ENCODE peak calls at places on chromosomes 16 and 17, in five cellular contexts. One of them, this sample, is unnamed.

GRCh38 chr16:2717360-2718263 is 2.4 kb downstream of the PRSS27 start:
- DNase-seq in IMR-90: no peak
- DNase-seq in fibroblast of pulmonary artery: no peak
- DNase-seq in Peyer's patch: no peak
- DNase-seq in endodermal cell: no peak
- DNase-seq in this sample: no peak

GRCh38 chr17:76080934-76081287 is 1.9 kb downstream of the ZACN start:
- DNase-seq in fibroblast of pulmonary artery: no peak
- DNase-seq in IMR-90: no peak
- DNase-seq in endodermal cell: no peak
- DNase-seq in Peyer's patch: no peak
- DNase-seq in this sample: no peak

GRCh38 chr16:78310990-78311561 is 211.6 kb downstream of the WWOX start:
- DNase-seq in Peyer's patch: no peak
- DNase-seq in fibroblast of pulmonary artery: no peak
- DNase-seq in IMR-90: peak
- DNase-seq in endodermal cell: peak
- DNase-seq in this sample: no peak

GRCh38 chr17:9233761-9234160 is 212.5 kb downstream of the NTN1 start:
- DNase-seq in endodermal cell: no peak
- DNase-seq in Peyer's patch: no peak
- DNase-seq in fibroblast of pulmonary artery: no peak
- DNase-seq in IMR-90: no peak
- DNase-seq in this sample: peak

GRCh38 chr16:17921357-17921978 is 415.1 kb downstream of the NPIPA8 start:
- DNase-seq in endodermal cell: peak
- DNase-seq in Peyer's patch: peak
- DNase-seq in fibroblast of pulmonary artery: peak
- DNase-seq in IMR-90: no peak
- DNase-seq in this sample: no peak

GRCh38 chr17:42345396-42346078 is 42.7 kb downstream of the STAT3 start:
- DNase-seq in endodermal cell: no peak
- DNase-seq in fibroblast of pulmonary artery: no peak
- DNase-seq in IMR-90: no peak
- DNase-seq in Peyer's patch: no peak
- DNase-seq in this sample: no peak

GRCh38 chr17:79365836-79366831 is 244.7 kb downstream of the RBFOX3 start:
- DNase-seq in endodermal cell: no peak
- DNase-seq in IMR-90: no peak
- DNase-seq in Peyer's patch: no peak
- DNase-seq in fibroblast of pulmonary artery: no peak
- DNase-seq in this sample: peak

GRCh38 chr16:87874639-87875472 is 5.5 kb upstream of the SLC7A5 start:
- DNase-seq in IMR-90: no peak
- DNase-seq in endodermal cell: peak
- DNase-seq in fibroblast of pulmonary artery: no peak
- DNase-seq in Peyer's patch: no peak
- DNase-seq in this sample: no peak

GRCh38 chr17:34269969-34270368 is at the start of gene CCL7:
- DNase-seq in Peyer's patch: no peak
- DNase-seq in endodermal cell: no peak
- DNase-seq in fibroblast of pulmonary artery: peak
- DNase-seq in IMR-90: peak
- DNase-seq in this sample: no peak

GRCh38 chr16:12896562-12896961 is 4.8 kb upstream of the SHISA9 start:
- DNase-seq in endodermal cell: peak
- DNase-seq in IMR-90: no peak
- DNase-seq in fibroblast of pulmonary artery: peak
- DNase-seq in Peyer's patch: no peak
- DNase-seq in this sample: no peak

GRCh38 chr16:8887952-8888560 is 5.9 kb downstream of the LITAFD start:
- DNase-seq in endodermal cell: no peak
- DNase-seq in fibroblast of pulmonary artery: peak
- DNase-seq in IMR-90: peak
- DNase-seq in Peyer's patch: no peak
- DNase-seq in this sample: no peak

GRCh38 chr17:42098747-42099399 is 600 bp upstream of the ZNF385C start:
- DNase-seq in endodermal cell: peak
- DNase-seq in IMR-90: no peak
- DNase-seq in Peyer's patch: no peak
- DNase-seq in fibroblast of pulmonary artery: no peak
- DNase-seq in this sample: no peak

GRCh38 chr16:30615358-30616076 is 5.3 kb upstream of the ZNF689 start:
- DNase-seq in fibroblast of pulmonary artery: peak
- DNase-seq in Peyer's patch: peak
- DNase-seq in IMR-90: peak
- DNase-seq in endodermal cell: peak
- DNase-seq in this sample: peak

GRCh38 chr17:49028271-49028670 is 31.1 kb downstream of the IGF2BP1 start:
- DNase-seq in Peyer's patch: no peak
- DNase-seq in fibroblast of pulmonary artery: no peak
- DNase-seq in endodermal cell: no peak
- DNase-seq in IMR-90: no peak
- DNase-seq in this sample: no peak

GRCh38 chr16:31200821-31201510 is 1.6 kb downstream of the PYCARD start:
- DNase-seq in Peyer's patch: peak
- DNase-seq in endodermal cell: no peak
- DNase-seq in fibroblast of pulmonary artery: no peak
- DNase-seq in IMR-90: no peak
- DNase-seq in this sample: peak

GRCh38 chr17:50350733-50351132 is 4.8 kb downstream of the XYLT2 start:
- DNase-seq in IMR-90: no peak
- DNase-seq in Peyer's patch: peak
- DNase-seq in endodermal cell: peak
- DNase-seq in fibroblast of pulmonary artery: no peak
- DNase-seq in this sample: no peak

GRCh38 chr16:30349695-30350094 is 5.4 kb downstream of the CD2BP2 start:
- DNase-seq in Peyer's patch: no peak
- DNase-seq in endodermal cell: no peak
- DNase-seq in IMR-90: no peak
- DNase-seq in fibroblast of pulmonary artery: no peak
- DNase-seq in this sample: no peak

DNA sequence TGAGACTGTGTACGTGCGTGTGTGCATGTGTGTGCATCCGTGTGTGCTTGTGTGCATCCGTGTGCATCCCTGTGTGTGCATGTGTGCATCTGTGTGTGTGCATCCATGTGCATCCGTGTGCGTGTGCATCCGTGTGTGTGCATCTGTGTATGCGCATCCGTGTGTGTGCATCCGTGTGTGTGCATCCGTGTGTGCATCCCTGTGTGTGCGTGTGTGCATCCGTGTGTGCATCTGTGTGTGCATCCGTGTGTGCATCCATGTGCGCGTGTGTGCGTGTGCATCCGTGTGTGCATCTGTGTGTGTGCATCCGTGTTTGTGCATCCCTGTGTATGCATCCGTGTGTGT is 5.3 kb downstream of the ITGAE start:
- DNase-seq in Peyer's patch: no peak
- DNase-seq in IMR-90: no peak
- DNase-seq in endodermal cell: no peak
- DNase-seq in fibroblast of pulmonary artery: no peak
- DNase-seq in this sample: no peak
- H3K4me3 ChIP-seq in Peyer's patch: no peak
- H3K4me3 ChIP-seq in IMR-90: no peak
- H3K4me3 ChIP-seq in endodermal cell: no peak
- H3K4me3 ChIP-seq in fibroblast of pulmonary artery: no peak
- H3K4me3 ChIP-seq in this sample: no peak

GRCh38 chr17:82767041-82767754 is 15.3 kb downstream of the TBCD start:
- DNase-seq in fibroblast of pulmonary artery: peak
- DNase-seq in endodermal cell: peak
- DNase-seq in Peyer's patch: peak
- DNase-seq in IMR-90: peak
- DNase-seq in this sample: peak
- TF ChIP-seq CTCF in fibroblast of pulmonary artery: peak
- TF ChIP-seq CTCF in endodermal cell: peak
- TF ChIP-seq CTCF in Peyer's patch: peak
- TF ChIP-seq CTCF in IMR-90: peak
- TF ChIP-seq CTCF in this sample: no peak

GRCh38 chr17:46822388-46822921 is 4.0 kb upstream of the WNT3 start:
- DNase-seq in IMR-90: no peak
- DNase-seq in fibroblast of pulmonary artery: no peak
- DNase-seq in Peyer's patch: peak
- DNase-seq in endodermal cell: peak
- DNase-seq in this sample: peak
- H3K4me3 ChIP-seq in IMR-90: no peak
- H3K4me3 ChIP-seq in fibroblast of pulmonary artery: no peak
- H3K4me3 ChIP-seq in Peyer's patch: no peak
- H3K4me3 ChIP-seq in endodermal cell: no peak
- H3K4me3 ChIP-seq in this sample: no peak

GRCh38 chr17:27748360-27748825 is 51.9 kb downstream of the NOS2 start:
- DNase-seq in IMR-90: no peak
- DNase-seq in fibroblast of pulmonary artery: no peak
- DNase-seq in Peyer's patch: no peak
- DNase-seq in endodermal cell: no peak
- DNase-seq in this sample: no peak

GRCh38 chr17:27751622-27752490 is 48.5 kb downstream of the NOS2 start:
- DNase-seq in endodermal cell: no peak
- DNase-seq in IMR-90: no peak
- DNase-seq in Peyer's patch: no peak
- DNase-seq in fibroblast of pulmonary artery: no peak
- DNase-seq in this sample: no peak

GRCh38 chr17:27751166-27751565 is 49.2 kb downstream of the NOS2 start:
- DNase-seq in endodermal cell: no peak
- DNase-seq in fibroblast of pulmonary artery: no peak
- DNase-seq in IMR-90: no peak
- DNase-seq in Peyer's patch: no peak
- DNase-seq in this sample: no peak

GRCh38 chr17:27746881-27747280 is 53.4 kb downstream of the NOS2 start:
- DNase-seq in IMR-90: no peak
- DNase-seq in endodermal cell: no peak
- DNase-seq in Peyer's patch: no peak
- DNase-seq in fibroblast of pulmonary artery: no peak
- DNase-seq in this sample: no peak

GRCh38 chr17:27747462-27748359 is 52.6 kb downstream of the NOS2 start:
- DNase-seq in Peyer's patch: no peak
- DNase-seq in IMR-90: no peak
- DNase-seq in fibroblast of pulmonary artery: no peak
- DNase-seq in endodermal cell: peak
- DNase-seq in this sample: no peak
- TF ChIP-seq CTCF in Peyer's patch: peak
- TF ChIP-seq CTCF in IMR-90: peak
- TF ChIP-seq CTCF in fibroblast of pulmonary artery: peak
- TF ChIP-seq CTCF in endodermal cell: peak
- TF ChIP-seq CTCF in this sample: no peak

DNA sequence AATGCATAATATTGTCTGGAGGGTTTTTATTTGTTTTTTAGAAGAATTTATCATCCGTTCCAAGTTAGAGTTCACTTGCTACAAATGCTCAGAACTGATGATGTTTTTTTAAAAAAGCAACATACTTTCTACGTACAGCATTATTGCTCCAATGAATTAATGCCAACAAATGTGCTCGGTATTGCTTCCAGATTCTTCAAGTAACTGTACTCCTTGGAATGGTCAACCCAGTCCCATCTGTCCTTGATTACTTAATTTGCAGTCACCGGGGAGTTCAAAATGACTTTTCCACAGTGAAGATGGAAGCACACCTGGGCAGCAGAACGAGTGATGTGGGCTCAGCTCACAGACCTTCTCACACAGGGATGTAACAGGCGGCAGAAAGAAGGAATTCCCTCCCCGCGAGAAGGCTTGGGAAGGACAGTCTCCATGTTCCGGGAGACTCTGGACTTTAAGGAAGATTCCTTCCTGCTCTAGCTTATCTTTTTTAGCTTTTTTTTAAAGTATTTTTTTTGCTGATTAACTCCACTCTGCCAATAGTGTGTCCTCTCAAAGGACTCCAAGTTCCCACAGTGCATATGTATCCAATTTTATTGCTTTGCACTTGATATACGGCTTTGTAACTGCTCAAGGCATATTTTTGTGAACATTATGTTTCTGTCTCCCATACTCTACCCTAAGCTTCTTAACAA is 68.9 kb downstream of the NXN start:
- DNase-seq in Peyer's patch: no peak
- DNase-seq in endodermal cell: no peak
- DNase-seq in IMR-90: no peak
- DNase-seq in fibroblast of pulmonary artery: no peak
- DNase-seq in this sample: no peak
- H3K4me3 ChIP-seq in Peyer's patch: no peak
- H3K4me3 ChIP-seq in endodermal cell: no peak
- H3K4me3 ChIP-seq in IMR-90: no peak
- H3K4me3 ChIP-seq in fibroblast of pulmonary artery: no peak
- H3K4me3 ChIP-seq in this sample: no peak

GRCh38 chr16:49739381-49739780 is 116.5 kb downstream of the ZNF423 start:
- DNase-seq in fibroblast of pulmonary artery: no peak
- DNase-seq in Peyer's patch: no peak
- DNase-seq in endodermal cell: peak
- DNase-seq in IMR-90: no peak
- DNase-seq in this sample: peak
- TF ChIP-seq CTCF in fibroblast of pulmonary artery: peak
- TF ChIP-seq CTCF in Peyer's patch: no peak
- TF ChIP-seq CTCF in endodermal cell: peak
- TF ChIP-seq CTCF in IMR-90: no peak
- TF ChIP-seq CTCF in this sample: no peak

GRCh38 chr16:27112093-27112811 is 45.5 kb downstream of the C16orf82 start:
- DNase-seq in Peyer's patch: no peak
- DNase-seq in fibroblast of pulmonary artery: no peak
- DNase-seq in IMR-90: no peak
- DNase-seq in endodermal cell: no peak
- DNase-seq in this sample: no peak
- H3K4me3 ChIP-seq in Peyer's patch: no peak
- H3K4me3 ChIP-seq in fibroblast of pulmonary artery: no peak
- H3K4me3 ChIP-seq in IMR-90: no peak
- H3K4me3 ChIP-seq in endodermal cell: no peak
- H3K4me3 ChIP-seq in this sample: no peak

GRCh38 chr17:40069751-40070643 is 7.2 kb downstream of the THRA start:
- DNase-seq in Peyer's patch: peak
- DNase-seq in fibroblast of pulmonary artery: peak
- DNase-seq in endodermal cell: peak
- DNase-seq in IMR-90: peak
- DNase-seq in this sample: peak
- TF ChIP-seq CTCF in Peyer's patch: peak
- TF ChIP-seq CTCF in fibroblast of pulmonary artery: peak
- TF ChIP-seq CTCF in endodermal cell: peak
- TF ChIP-seq CTCF in IMR-90: peak
- TF ChIP-seq CTCF in this sample: no peak

GRCh38 chr17:38825762-38826247 is 684 bp upstream of the CWC25 start:
- DNase-seq in endodermal cell: no peak
- DNase-seq in fibroblast of pulmonary artery: no peak
- DNase-seq in Peyer's patch: no peak
- DNase-seq in IMR-90: no peak
- DNase-seq in this sample: no peak
- H3K4me3 ChIP-seq in endodermal cell: peak
- H3K4me3 ChIP-seq in fibroblast of pulmonary artery: peak
- H3K4me3 ChIP-seq in Peyer's patch: peak
- H3K4me3 ChIP-seq in IMR-90: peak
- H3K4me3 ChIP-seq in this sample: no peak

GRCh38 chr16:9966569-9967157 is 215.6 kb downstream of the GRIN2A start:
- DNase-seq in fibroblast of pulmonary artery: no peak
- DNase-seq in endodermal cell: no peak
- DNase-seq in IMR-90: no peak
- DNase-seq in Peyer's patch: no peak
- DNase-seq in this sample: no peak

GRCh38 chr16:9965079-9965478 is 217.1 kb downstream of the GRIN2A start:
- DNase-seq in IMR-90: no peak
- DNase-seq in fibroblast of pulmonary artery: no peak
- DNase-seq in Peyer's patch: no peak
- DNase-seq in endodermal cell: no peak
- DNase-seq in this sample: no peak

GRCh38 chr16:9970796-9971195 is 211.4 kb downstream of the GRIN2A start:
- DNase-seq in Peyer's patch: no peak
- DNase-seq in endodermal cell: no peak
- DNase-seq in IMR-90: no peak
- DNase-seq in fibroblast of pulmonary artery: no peak
- DNase-seq in this sample: no peak

GRCh38 chr16:9971907-9972306 is 210.3 kb downstream of the GRIN2A start:
- DNase-seq in endodermal cell: no peak
- DNase-seq in fibroblast of pulmonary artery: no peak
- DNase-seq in Peyer's patch: no peak
- DNase-seq in IMR-90: no peak
- DNase-seq in this sample: no peak

GRCh38 chr16:9969580-9969979 is 212.6 kb downstream of the GRIN2A start:
- DNase-seq in endodermal cell: no peak
- DNase-seq in IMR-90: no peak
- DNase-seq in fibroblast of pulmonary artery: no peak
- DNase-seq in Peyer's patch: no peak
- DNase-seq in this sample: no peak
- TF ChIP-seq CTCF in endodermal cell: peak
- TF ChIP-seq CTCF in IMR-90: no peak
- TF ChIP-seq CTCF in fibroblast of pulmonary artery: no peak
- TF ChIP-seq CTCF in Peyer's patch: no peak
- TF ChIP-seq CTCF in this sample: no peak

This sample was measured in mucosa of descending colon.